ENCODE peak calls at places on chromosomes 4 and X, in five cellular contexts. K is neural progenitor cell, Y is nephron progenitor cell, G is GM12865, J is colonic mucosa. R is an unnamed sample.

GRCh38 chr4:102263024-102263787 is 82.1 kb downstream of the SLC39A8 start:
- DNase-seq in K (peak; percentile 66), Y (no peak), G (peak; percentile 48), J (no peak), R (peak; percentile 57)

GRCh38 chr4:139297001-139297410 is 4.3 kb upstream of the NAA15 start:
- DNase-seq in K (no peak), Y (no peak), G (peak; percentile 30), J (no peak), R (peak; percentile 30)

GRCh38 chrX:154443479-154443910 is 446 bp upstream of the FAM50A start:
- DNase-seq in K (peak; percentile 57), Y (no peak), G (no peak), J (no peak), R (no peak)

GRCh38 chr4:74168841-74169240 is 10.9 kb downstream of the MTHFD2L start:
- DNase-seq in K (no peak), Y (no peak), G (no peak), J (no peak), R (no peak)

GRCh38 chrX:323721-324628 is 5.4 kb upstream of the GTPBP6 start:
- DNase-seq in K (peak; percentile 83), Y (peak; percentile 53), G (peak; percentile 64), J (no peak), R (no peak)

GRCh38 chr4:83751336-83751949 is 215.5 kb downstream of the GPAT3 start:
- DNase-seq in K (no peak), Y (no peak), G (no peak), J (no peak), R (no peak)

GRCh38 chr4:33725861-33726260 is 2518.5 kb downstream of the ARAP2 start:
- DNase-seq in K (no peak), Y (no peak), G (no peak), J (no peak), R (no peak)

GRCh38 chr4:77931452-77932135 is 69.0 kb downstream of the MRPL1 start:
- DNase-seq in K (no peak), Y (no peak), G (no peak), J (no peak), R (no peak)

GRCh38 chrX:109857898-109858297 is 124.8 kb upstream of the ACSL4 start:
- DNase-seq in K (no peak), Y (no peak), G (no peak), J (no peak), R (no peak)

GRCh38 chr4:87024181-87024580 is 89.4 kb downstream of the AFF1 start:
- DNase-seq in K (no peak), Y (no peak), G (no peak), J (no peak), R (no peak)

GRCh38 chrX:119635179-119635578 is 29.0 kb upstream of the NKRF start:
- DNase-seq in K (no peak), Y (no peak), G (no peak), J (no peak), R (no peak)

GRCh38 chr4:25221377-25221776 is 12.5 kb upstream of the PI4K2B start:
- DNase-seq in K (no peak), Y (no peak), G (no peak), J (no peak), R (no peak)

GRCh38 chr4:42452823-42453222 is 55.5 kb downstream of the SHISA3 start:
- DNase-seq in K (no peak), Y (no peak), G (no peak), J (no peak), R (no peak)

GRCh38 chr4:101232074-101232776 is 115.1 kb downstream of the PPP3CA start:
- DNase-seq in K (no peak), Y (no peak), G (peak; percentile 6), J (no peak), R (no peak)

GRCh38 chrX:139720136-139720535 is 12.2 kb upstream of the MCF2 start:
- DNase-seq in K (peak; percentile 53), Y (peak; percentile 1), G (no peak), J (no peak), R (no peak)

GRCh38 chr4:109408711-109409110 is 24.9 kb upstream of the SEC24B start:
- DNase-seq in K (no peak), Y (no peak), G (no peak), J (no peak), R (no peak)

GRCh38 chr4:132797856-132798255 is 351.2 kb upstream of the PCDH10 start:
- DNase-seq in K (peak; percentile 51), Y (no peak), G (no peak), J (no peak), R (no peak)

GRCh38 chr4:8079031-8079885 is 79.4 kb downstream of the ABLIM2 start:
- DNase-seq in K (no peak), Y (no peak), G (no peak), J (peak; percentile 85), R (no peak)

GRCh38 chr4:3286335-3287175 is 6.3 kb upstream of the RGS12 start:
- DNase-seq in K (no peak), Y (no peak), G (peak; percentile 86), J (no peak), R (peak; percentile 88)

GRCh38 chr4:73976217-73976616 is 5.6 kb downstream of the PF4 start:
- DNase-seq in K (no peak), Y (no peak), G (no peak), J (no peak), R (no peak)

GRCh38 chr4:85837334-85837733 is 362.4 kb downstream of the ARHGAP24 start:
- DNase-seq in K (no peak), Y (no peak), G (no peak), J (no peak), R (no peak)

GRCh38 chr4:5992171-5993062 is 25.8 kb downstream of the C4orf50 start:
- DNase-seq in K (no peak), Y (no peak), G (peak; percentile 14), J (no peak), R (no peak)

GRCh38 chr4:34182346-34182745 is 2062.0 kb downstream of the ARAP2 start:
- DNase-seq in K (no peak), Y (no peak), G (no peak), J (no peak), R (no peak)

GRCh38 chr4:3868146-3868840 is 102.1 kb downstream of the ADRA2C start:
- DNase-seq in K (peak; percentile 87), Y (peak; percentile 75), G (no peak), J (no peak), R (no peak)

GRCh38 chrX:35919536-35920309 is at the start of gene CFAP47:
- DNase-seq in K (peak; percentile 86), Y (peak; percentile 52), G (no peak), J (peak; percentile 43), R (no peak)

DNA sequence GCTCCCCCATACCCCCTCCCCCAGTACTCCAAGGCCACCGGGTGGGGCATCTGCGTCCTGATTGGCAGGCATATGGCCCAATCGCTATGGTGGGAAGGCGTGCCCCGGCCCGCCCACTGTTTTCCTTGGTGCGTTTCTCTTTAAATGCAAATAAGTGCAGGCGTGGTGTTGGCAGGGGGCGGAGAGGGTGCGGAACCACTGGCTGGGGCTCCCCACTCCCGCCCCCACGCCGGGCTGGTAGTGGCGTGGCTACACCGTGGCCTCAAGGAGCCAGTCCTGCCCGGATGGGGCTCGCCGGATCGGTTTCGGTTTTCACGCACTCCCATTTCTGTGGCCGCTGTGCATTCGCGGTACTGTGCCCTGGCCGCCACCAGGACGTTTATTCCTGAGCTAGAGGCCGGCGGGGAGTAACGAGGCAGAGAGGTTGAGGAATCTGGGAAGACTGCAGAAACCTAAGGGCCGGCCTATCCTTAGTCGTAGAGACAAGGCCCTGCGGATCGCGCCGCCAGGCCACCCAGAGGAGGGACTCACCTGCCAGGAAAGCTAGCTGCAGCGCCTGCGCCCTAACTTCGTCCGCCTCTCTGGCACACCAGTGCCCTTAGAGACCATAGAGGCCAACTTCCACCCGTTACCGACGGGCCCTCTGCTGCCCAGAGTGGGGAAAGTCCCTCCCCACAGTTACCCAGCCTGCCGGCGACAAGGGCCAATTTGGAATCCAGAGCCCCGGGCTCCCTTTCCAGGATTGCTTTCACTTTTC is 405 bp upstream of the AMER1 start:
- DNase-seq in K (peak; percentile 90), Y (peak; percentile 90), G (peak; percentile 94), J (peak; percentile 93), R (peak; percentile 93)
- TF ChIP-seq CTCF in K (peak; percentile 17), Y (no peak), G (peak; percentile 4), J (no peak), R (no peak)

DNA sequence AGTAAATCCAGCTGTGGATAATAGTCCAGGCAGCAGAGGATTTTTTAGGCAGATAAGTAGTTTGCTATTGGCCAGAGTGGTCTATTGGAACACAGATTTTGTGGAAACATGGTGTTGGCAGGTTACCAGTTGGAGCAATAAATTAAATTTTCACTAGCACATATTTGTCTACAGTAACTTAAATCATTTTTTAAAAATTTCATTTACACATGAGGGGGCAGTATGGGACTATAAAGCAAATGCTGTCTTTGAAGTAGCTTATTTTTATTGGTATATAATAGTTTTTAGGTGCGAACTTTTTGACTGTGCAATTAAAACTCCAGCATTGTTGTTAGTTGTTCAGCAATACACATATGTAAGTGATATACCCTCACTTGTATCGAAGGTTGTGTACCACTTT is 289.8 kb downstream of the ARHGAP10 start:
- DNase-seq in K (no peak), Y (no peak), G (no peak), J (no peak), R (no peak)
- TF ChIP-seq CTCF in K (no peak), Y (no peak), G (no peak), J (no peak), R (no peak)

DNA sequence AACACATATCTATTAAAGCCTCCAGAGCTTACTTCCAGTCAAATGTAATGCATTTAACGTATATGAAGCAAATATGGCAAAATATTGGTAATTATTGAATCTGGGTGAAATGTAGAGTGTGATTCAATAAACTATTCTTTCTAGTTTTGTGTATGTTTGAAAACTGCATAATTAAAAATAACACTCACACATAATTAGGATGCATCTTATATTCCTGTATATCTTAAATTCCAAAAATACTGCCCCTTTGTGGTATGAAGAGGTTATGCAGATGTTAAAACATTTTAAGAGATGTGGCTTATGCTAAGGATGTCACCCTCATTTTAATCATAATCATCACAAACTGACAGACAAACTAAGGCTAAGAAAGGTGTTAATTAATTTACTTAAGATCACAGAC is 182.9 kb downstream of the COX18 start:
- DNase-seq in K (no peak), Y (no peak), G (no peak), J (no peak), R (no peak)
- TF ChIP-seq CTCF in K (peak; percentile 55), Y (peak; percentile 40), G (no peak), J (no peak), R (peak; percentile 12)

GRCh38 chr4:13887010-13887409 is 259.5 kb upstream of the BOD1L1 start:
- DNase-seq in K (no peak), Y (no peak), G (no peak), J (no peak), R (no peak)

GRCh38 chr4:13876940-13877339 is 249.4 kb upstream of the BOD1L1 start:
- DNase-seq in K (no peak), Y (no peak), G (no peak), J (no peak), R (no peak)

GRCh38 chr4:13876151-13876550 is 248.6 kb upstream of the BOD1L1 start:
- DNase-seq in K (no peak), Y (no peak), G (no peak), J (no peak), R (no peak)

GRCh38 chr4:13881880-13882279 is 254.4 kb upstream of the BOD1L1 start:
- DNase-seq in K (no peak), Y (no peak), G (no peak), J (no peak), R (no peak)
- TF ChIP-seq CTCF in K (no peak), Y (no peak), G (no peak), J (no peak), R (no peak)